ENCODE peak calls at places on chromosomes 13 and 19, in six cellular contexts. W, V, N, X, I and D are unnamed samples.

GRCh38 chr13:98848736-98849135 is 96.3 kb upstream of the SLC15A1 start:
- DNase-seq in W (no peak), V (no peak), N (no peak), X (no peak), I (no peak), D (no peak)

GRCh38 chr13:24159921-24160324 is 597 bp upstream of the SPATA13 start:
- DNase-seq in W (no peak), V (no peak), N (no peak), X (no peak), I (no peak), D (no peak)

GRCh38 chr19:56106397-56106849 is 14.7 kb downstream of the ZNF787 start:
- DNase-seq in W (no peak), V (no peak), N (no peak), X (no peak), I (no peak), D (no peak)

GRCh38 chr19:30085394-30085793 is 143.4 kb downstream of the URI1 start:
- DNase-seq in W (peak; percentile 17), V (no peak), N (no peak), X (no peak), I (no peak), D (peak; percentile 16)

GRCh38 chr19:28359819-28360414 is 853.0 kb downstream of the UQCRFS1 start:
- DNase-seq in W (no peak), V (no peak), N (no peak), X (no peak), I (no peak), D (no peak)

GRCh38 chr19:17830567-17831418 is 9.5 kb upstream of the INSL3 start:
- DNase-seq in W (peak; percentile 80), V (peak; percentile 76), N (peak; percentile 84), X (peak; percentile 70), I (peak; percentile 93), D (peak; percentile 91)

GRCh38 chr13:58921129-58921528 is 1242.6 kb downstream of the DIAPH3 start:
- DNase-seq in W (no peak), V (no peak), N (no peak), X (no peak), I (no peak), D (no peak)

GRCh38 chr19:45110811-45111210 is 17.8 kb downstream of the PPP1R37 start:
- DNase-seq in W (no peak), V (no peak), N (no peak), X (no peak), I (no peak), D (no peak)

GRCh38 chr19:30082611-30083010 is 140.6 kb downstream of the URI1 start:
- DNase-seq in W (no peak), V (no peak), N (no peak), X (no peak), I (no peak), D (no peak)

GRCh38 chr19:57465680-57466381 is 8.9 kb upstream of the VN1R1 start:
- DNase-seq in W (no peak), V (peak; percentile 53), N (no peak), X (peak; percentile 35), I (peak; percentile 45), D (peak; percentile 59)

GRCh38 chr19:45451181-45451849 is 16.5 kb upstream of the FOSB start:
- DNase-seq in W (no peak), V (peak; percentile 62), N (no peak), X (peak; percentile 48), I (peak; percentile 62), D (no peak)

GRCh38 chr13:26460652-26461051 is 96.8 kb upstream of the WASF3 start:
- DNase-seq in W (no peak), V (peak; percentile 47), N (no peak), X (peak; percentile 0), I (no peak), D (no peak)

GRCh38 chr19:15280915-15281683 is 48.9 kb upstream of the EPHX3 start:
- DNase-seq in W (no peak), V (peak; percentile 89), N (no peak), X (peak; percentile 80), I (peak; percentile 82), D (no peak)

GRCh38 chr19:34256835-34257558 is 2.6 kb downstream of the GARRE1 start:
- DNase-seq in W (no peak), V (no peak), N (no peak), X (peak; percentile 24), I (no peak), D (no peak)

GRCh38 chr19:15379996-15380647 is 535 bp upstream of the AKAP8 start:
- DNase-seq in W (peak; percentile 55), V (peak; percentile 51), N (peak; percentile 79), X (peak; percentile 21), I (peak; percentile 43), D (peak; percentile 23)

GRCh38 chr13:24217601-24218281 is 57.2 kb downstream of the SPATA13 start:
- DNase-seq in W (no peak), V (peak; percentile 39), N (no peak), X (no peak), I (no peak), D (no peak)

GRCh38 chr19:35363001-35363590 is 4.8 kb downstream of the FFAR3 start:
- DNase-seq in W (no peak), V (no peak), N (peak; percentile 16), X (no peak), I (no peak), D (no peak)

GRCh38 chr13:24228852-24229458 is 68.4 kb downstream of the SPATA13 start:
- DNase-seq in W (peak; percentile 22), V (peak; percentile 85), N (no peak), X (peak; percentile 69), I (peak; percentile 58), D (peak; percentile 57)

GRCh38 chr13:26888632-26889031 is 128.0 kb upstream of the GPR12 start:
- DNase-seq in W (no peak), V (no peak), N (no peak), X (no peak), I (no peak), D (no peak)

GRCh38 chr13:99636728-99637353 is 135.6 kb downstream of the TM9SF2 start:
- DNase-seq in W (no peak), V (no peak), N (no peak), X (no peak), I (no peak), D (no peak)

GRCh38 chr19:48881741-48882657 is 9.8 kb downstream of the PPP1R15A start:
- DNase-seq in W (no peak), V (no peak), N (no peak), X (no peak), I (no peak), D (no peak)

GRCh38 chr19:850221-850978 is 1.7 kb upstream of the ELANE start:
- DNase-seq in W (peak; percentile 84), V (peak; percentile 98), N (peak; percentile 70), X (peak; percentile 95), I (peak; percentile 94), D (no peak)

GRCh38 chr13:93289047-93289446 is 62.4 kb downstream of the GPC6 start:
- DNase-seq in W (no peak), V (no peak), N (no peak), X (no peak), I (no peak), D (no peak)

GRCh38 chr19:29815231-29815630 is 3.4 kb downstream of the CCNE1 start:
- DNase-seq in W (no peak), V (no peak), N (no peak), X (no peak), I (no peak), D (no peak)

GRCh38 chr13:79988573-79988972 is 352.4 kb downstream of the SPRY2 start:
- DNase-seq in W (no peak), V (peak; percentile 70), N (no peak), X (peak; percentile 74), I (peak; percentile 52), D (no peak)

GRCh38 chr13:19596960-19597361 is 35.6 kb upstream of the TPTE2 start:
- DNase-seq in W (no peak), V (peak; percentile 18), N (no peak), X (no peak), I (peak; percentile 57), D (peak; percentile 40)

GRCh38 chr13:99996177-99996705 is 14.7 kb downstream of the ZIC2 start:
- DNase-seq in W (no peak), V (peak; percentile 21), N (no peak), X (no peak), I (no peak), D (no peak)

GRCh38 chr19:45187421-45188100 is 9.0 kb downstream of the BLOC1S3 start:
- DNase-seq in W (peak; percentile 47), V (peak; percentile 17), N (no peak), X (no peak), I (no peak), D (no peak)

GRCh38 chr13:25335856-25336255 is 34.4 kb downstream of the NUP58 start:
- DNase-seq in W (no peak), V (peak; percentile 17), N (no peak), X (no peak), I (no peak), D (no peak)

GRCh38 chr13:41694902-41695301 is 237.6 kb downstream of the RGCC start:
- DNase-seq in W (peak; percentile 19), V (peak; percentile 95), N (no peak), X (peak; percentile 79), I (peak; percentile 57), D (peak; percentile 50)

GRCh38 chr19:46180701-46181385 is 32.8 kb downstream of the IGFL2 start:
- DNase-seq in W (no peak), V (no peak), N (no peak), X (peak; percentile 25), I (no peak), D (peak; percentile 15)